ENCODE peak calls at places on chromosomes 16 and 17, in six cellular contexts. A is Peyer's patch; R is effector memory CD4-positive, alpha-beta T cell; F is CD8-positive, alpha-beta memory T cell; U is adrenal gland; T is stomach. Z is an unnamed sample.

GRCh38 chr16:64974381-64974780 is 147.5 kb downstream of the CDH11 start:
- DNase-seq in F (no peak), A (no peak), U (no peak), T (no peak), R (no peak), Z (no peak)

GRCh38 chr17:69451416-69452394 is 37.2 kb downstream of the MAP2K6 start:
- DNase-seq in U (no peak), R (no peak), A (no peak), F (no peak), T (no peak), Z (no peak)

GRCh38 chr16:1865902-1866690 is 5.9 kb downstream of the MEIOB start:
- DNase-seq in U (no peak), T (no peak), A (no peak), F (no peak), R (no peak), Z (no peak)

GRCh38 chr17:34892864-34893263 is 68.4 kb downstream of the CCT6B start:
- DNase-seq in U (no peak), A (no peak), F (no peak), T (no peak), R (no peak), Z (no peak)

GRCh38 chr17:34098712-34099111 is 156.4 kb upstream of the CCL2 start:
- DNase-seq in F (no peak), R (no peak), U (no peak), A (no peak), T (no peak), Z (no peak)

GRCh38 chr17:17755715-17756114 is 74.5 kb downstream of the RAI1 start:
- DNase-seq in F (no peak), T (no peak), A (no peak), R (no peak), U (no peak), Z (no peak)

GRCh38 chr16:89934611-89935553 is 11.7 kb downstream of the TUBB3 start:
- DNase-seq in F (no peak), R (no peak), U (no peak), T (no peak), A (no peak), Z (no peak)

GRCh38 chr16:27792486-27793275 is 242.7 kb downstream of the KATNIP start:
- DNase-seq in T (no peak), R (no peak), A (no peak), U (no peak), F (no peak), Z (no peak)

GRCh38 chr16:69095179-69095578 is 10.3 kb upstream of the HAS3 start:
- DNase-seq in A (no peak), F (no peak), U (no peak), T (no peak), R (no peak), Z (no peak)

GRCh38 chr16:85395913-85396878 is 216.9 kb upstream of the GSE1 start:
- DNase-seq in F (no peak), A (no peak), U (peak; percentile 44), R (no peak), T (no peak), Z (peak; percentile 87)

GRCh38 chr17:50099003-50099402 is 3.9 kb downstream of the PDK2 start:
- DNase-seq in A (no peak), T (no peak), U (no peak), F (no peak), R (no peak), Z (peak; percentile 43)

GRCh38 chr17:35089846-35090193 is 26.3 kb upstream of the RFFL start:
- DNase-seq in A (no peak), R (peak; percentile 12), T (no peak), F (peak; percentile 22), U (no peak), Z (no peak)

GRCh38 chr17:81831957-81832607 is 1.0 kb downstream of the MCRIP1 start:
- DNase-seq in U (no peak), F (peak; percentile 32), T (no peak), R (peak; percentile 26), A (no peak), Z (peak; percentile 81)

GRCh38 chr17:82011617-82012481 is 10.8 kb downstream of the CENPX start:
- DNase-seq in A (no peak), R (no peak), U (no peak), F (no peak), T (no peak), Z (no peak)

GRCh38 chr16:53775821-53776431 is 72.0 kb downstream of the FTO start:
- DNase-seq in U (peak; percentile 68), R (no peak), T (peak; percentile 60), A (no peak), F (no peak), Z (no peak)

GRCh38 chr17:16040710-16041251 is 41.2 kb downstream of the TTC19 start:
- DNase-seq in F (no peak), U (peak; percentile 88), A (no peak), R (no peak), T (peak; percentile 56), Z (no peak)

GRCh38 chr17:20998571-20999043 is 44.2 kb downstream of the USP22 start:
- DNase-seq in U (no peak), A (no peak), F (no peak), T (no peak), R (no peak), Z (no peak)

GRCh38 chr16:1152123-1152638 is 725 bp upstream of the CACNA1H start:
- DNase-seq in U (no peak), A (no peak), F (peak; percentile 19), R (no peak), T (no peak), Z (no peak)

GRCh38 chr16:10992797-10993196 is 48.4 kb downstream of the CLEC16A start:
- DNase-seq in R (no peak), U (peak; percentile 48), T (peak; percentile 43), A (no peak), F (no peak), Z (no peak)

GRCh38 chr17:37746617-37747016 is 1.8 kb upstream of the HNF1B start:
- DNase-seq in A (no peak), T (no peak), F (no peak), R (no peak), U (no peak), Z (no peak)

GRCh38 chr17:37744633-37744927 is 279 bp downstream of the HNF1B start:
- DNase-seq in R (no peak), A (no peak), U (no peak), T (no peak), F (no peak), Z (no peak)

GRCh38 chr17:37743875-37744632 is 805 bp downstream of the HNF1B start:
- DNase-seq in T (peak; percentile 58), F (no peak), R (no peak), A (peak; percentile 74), U (no peak), Z (peak; percentile 76)

GRCh38 chr17:37745801-37746426 is 1.1 kb upstream of the HNF1B start:
- DNase-seq in R (no peak), U (no peak), F (no peak), T (no peak), A (peak; percentile 55), Z (peak; percentile 76)

GRCh38 chr17:37744961-37745800 is at the start of gene HNF1B:
- DNase-seq in F (no peak), A (peak; percentile 81), R (no peak), T (peak; percentile 75), U (no peak), Z (peak; percentile 86)
- H3K27ac ChIP-seq in F (no peak within 1 kb of the TSS), A (peak within 1 kb of the TSS; percentile 85), R (no peak within 1 kb of the TSS), T (peak within 1 kb of the TSS; percentile 93), U (no peak within 1 kb of the TSS), Z (peak within 1 kb of the TSS; percentile 96)

DNA sequence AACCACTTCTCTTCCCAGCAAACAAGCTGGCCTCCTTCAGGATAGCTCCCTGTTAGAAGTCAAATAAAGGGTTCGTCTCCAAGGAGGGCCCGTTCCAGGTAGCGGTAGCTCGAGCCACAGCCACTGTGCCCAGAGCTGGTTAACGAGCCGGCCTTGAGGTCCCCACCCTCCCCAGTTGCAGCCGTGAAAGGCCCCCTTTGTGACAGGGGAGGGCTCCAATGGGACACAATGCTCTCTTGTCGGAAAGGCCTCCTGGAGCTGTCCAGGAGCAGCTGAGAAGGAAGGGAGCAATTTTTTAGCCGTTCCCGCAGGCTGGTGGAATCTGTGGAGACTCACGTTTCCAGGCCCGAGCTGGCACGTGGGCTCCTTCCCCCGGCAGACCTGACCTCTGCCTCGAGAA is 29.9 kb upstream of the FOXF1 start:
- DNase-seq in T (no peak), A (no peak), F (no peak), U (no peak), R (no peak), Z (no peak)
- H3K27ac ChIP-seq in T (no peak overlapping the region), A (peak overlapping the region; percentile 14), F (no peak overlapping the region), U (no peak overlapping the region), R (no peak overlapping the region), Z (no peak overlapping the region)

DNA sequence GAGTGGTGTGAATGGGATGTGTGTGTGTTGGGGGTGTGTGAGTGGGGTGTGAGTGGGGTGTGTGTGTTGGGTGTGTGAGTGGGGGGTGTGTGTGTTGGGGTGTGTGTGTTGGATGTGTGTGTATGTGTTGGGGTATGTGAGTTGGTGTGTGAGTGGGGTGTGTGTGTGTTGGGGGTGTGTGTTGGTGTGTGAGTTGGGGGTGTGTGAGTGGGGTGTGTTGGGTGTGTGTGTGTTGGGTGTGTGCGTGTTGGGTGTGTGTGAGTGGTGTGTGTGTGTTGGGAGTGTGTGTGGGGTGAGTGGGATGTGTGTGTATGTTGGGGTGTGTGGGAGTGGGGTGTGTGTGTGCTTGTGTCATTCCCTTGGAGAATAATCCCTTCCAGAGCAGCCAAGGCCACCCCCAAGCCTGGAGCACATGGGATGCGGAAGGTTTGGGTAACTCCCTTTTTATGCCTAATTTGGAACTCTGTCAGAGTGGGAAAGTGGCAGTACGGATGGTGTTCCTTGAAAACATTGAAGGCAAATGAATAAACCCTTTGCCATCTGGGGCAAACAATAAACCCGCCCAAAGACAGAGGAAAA is 14.3 kb downstream of the RNF213 start:
- DNase-seq in U (no peak), A (no peak), F (no peak), T (no peak), R (no peak), Z (no peak)
- H3K27ac ChIP-seq in U (no peak overlapping the region), A (no peak overlapping the region), F (no peak overlapping the region), T (no peak overlapping the region), R (peak overlapping the region; percentile 18), Z (no peak overlapping the region)

GRCh38 chr17:78667741-78668640 is 90.8 kb upstream of the DNAH17 start:
- DNase-seq in U (peak; percentile 81), A (no peak), T (no peak), R (no peak), F (no peak), Z (no peak)
- H3K27ac ChIP-seq in U (peak overlapping the region; percentile 42), A (no peak overlapping the region), T (no peak overlapping the region), R (no peak overlapping the region), F (no peak overlapping the region), Z (no peak overlapping the region)

DNA sequence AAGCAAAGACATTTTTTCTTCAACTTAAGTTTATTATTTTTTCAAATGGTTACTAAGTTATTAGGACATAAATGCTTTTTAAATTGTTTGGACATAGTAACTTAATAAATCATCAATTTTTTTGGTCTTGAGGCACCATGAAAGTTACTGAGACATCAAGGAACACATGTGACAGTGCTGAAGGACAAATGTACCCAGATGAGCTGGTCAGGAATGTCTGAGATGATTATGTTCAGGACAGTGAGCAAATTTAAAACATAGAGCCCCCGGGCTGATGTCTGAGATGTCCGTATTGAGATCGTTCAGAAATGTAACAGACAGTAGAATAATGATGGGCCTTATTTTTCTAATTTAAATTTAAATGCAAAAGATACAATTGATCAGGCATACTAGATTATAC is 36.2 kb downstream of the SEC14L1 start:
- DNase-seq in F (no peak), U (no peak), T (no peak), R (no peak), A (no peak), Z (no peak)
- H3K27ac ChIP-seq in F (no peak overlapping the region), U (peak overlapping the region; percentile 80), T (no peak overlapping the region), R (no peak overlapping the region), A (no peak overlapping the region), Z (no peak overlapping the region)